ENCODE peak calls at places on chromosome 1, in six cellular contexts. X, G, M, O, J and B are unnamed samples.

GRCh38 chr1:201703646-201704438 is 125.1 kb upstream of the IPO9 start:
- DNase-seq in X (no peak), G (peak; percentile 38), M (peak; percentile 85), O (peak; percentile 78), J (peak; percentile 88), B (peak; percentile 85)

GRCh38 chr1:98053471-98054366 is 132.9 kb upstream of the DPYD start:
- DNase-seq in X (no peak), G (peak; percentile 17), M (peak; percentile 50), O (peak; percentile 64), J (peak; percentile 79), B (peak; percentile 47)

GRCh38 chr1:15430787-15431570 is 7.3 kb upstream of the CTRC start:
- DNase-seq in X (no peak), G (peak; percentile 55), M (peak; percentile 89), O (peak; percentile 85), J (peak; percentile 91), B (peak; percentile 86)

GRCh38 chr1:8815582-8816285 is 1.7 kb downstream of the RERE start:
- DNase-seq in X (no peak), G (no peak), M (no peak), O (no peak), J (no peak), B (peak; percentile 40)

GRCh38 chr1:35577071-35577998 is 4.2 kb downstream of the TFAP2E start:
- DNase-seq in X (no peak), G (peak; percentile 42), M (no peak), O (peak; percentile 84), J (peak; percentile 73), B (peak; percentile 52)

GRCh38 chr1:12047120-12047876 is 15.8 kb upstream of the TNFRSF8 start:
- DNase-seq in X (no peak), G (no peak), M (no peak), O (no peak), J (peak; percentile 75), B (no peak)

GRCh38 chr1:91608876-91609275 is 108.2 kb downstream of the CDC7 start:
- DNase-seq in X (no peak), G (no peak), M (no peak), O (no peak), J (no peak), B (no peak)

GRCh38 chr1:205009666-205010065 is 33.3 kb upstream of the CNTN2 start:
- DNase-seq in X (no peak), G (no peak), M (no peak), O (no peak), J (no peak), B (no peak)

GRCh38 chr1:21956720-21957552 is 19.8 kb upstream of the HSPG2 start:
- DNase-seq in X (peak; percentile 52), G (peak; percentile 13), M (peak; percentile 85), O (no peak), J (no peak), B (peak; percentile 78)

GRCh38 chr1:208309771-208310170 is 65.6 kb upstream of the PLXNA2 start:
- DNase-seq in X (no peak), G (no peak), M (no peak), O (no peak), J (no peak), B (peak; percentile 29)

GRCh38 chr1:245298781-245299180 is 144.0 kb downstream of the KIF26B start:
- DNase-seq in X (peak; percentile 40), G (no peak), M (peak; percentile 52), O (no peak), J (no peak), B (no peak)